ENCODE peak calls at places on chromosome 21, in four cellular contexts. S, O, A and Y are unnamed samples.

GRCh38 chr21:18970941-18971340 is 567.4 kb upstream of the TMPRSS15 start:
- DNase-seq in S (no peak), O (no peak), A (no peak), Y (no peak)

GRCh38 chr21:37437376-37438080 is 71.0 kb downstream of the DYRK1A start:
- DNase-seq in S (no peak), O (no peak), A (no peak), Y (no peak)

GRCh38 chr21:36125513-36126121 is 9.3 kb upstream of the CBR3 start:
- DNase-seq in S (peak), O (peak), A (no peak), Y (no peak)

GRCh38 chr21:32030146-32030652 is 157.4 kb downstream of the HUNK start:
- DNase-seq in S (no peak), O (no peak), A (no peak), Y (no peak)

GRCh38 chr21:14942801-14943490 is 121.9 kb downstream of the NRIP1 start:
- DNase-seq in S (peak), O (no peak), A (no peak), Y (no peak)

GRCh38 chr21:32184059-32184458 is 94.8 kb downstream of the MIS18A start:
- DNase-seq in S (no peak), O (no peak), A (no peak), Y (peak)

GRCh38 chr21:18677632-18678031 is 274.0 kb upstream of the TMPRSS15 start:
- DNase-seq in S (no peak), O (no peak), A (no peak), Y (no peak)

GRCh38 chr21:23008803-23009202 is 2010.6 kb downstream of the NCAM2 start:
- DNase-seq in S (no peak), O (no peak), A (no peak), Y (no peak)

GRCh38 chr21:14757533-14758327 is 211.6 kb upstream of the SAMSN1 start:
- DNase-seq in S (no peak), O (no peak), A (no peak), Y (no peak)

GRCh38 chr21:34498623-34499022 is 13.4 kb downstream of the KCNE1 start:
- DNase-seq in S (peak), O (no peak), A (no peak), Y (no peak)

GRCh38 chr21:43948740-43949498 is 63.2 kb upstream of the TRAPPC10 start:
- DNase-seq in S (no peak), O (no peak), A (no peak), Y (no peak)

GRCh38 chr21:17799414-17800164 is 19.6 kb downstream of the C21orf91 start:
- DNase-seq in S (no peak), O (no peak), A (no peak), Y (no peak)

GRCh38 chr21:33383056-33383888 is 19.9 kb upstream of the IFNGR2 start:
- DNase-seq in S (peak), O (peak), A (no peak), Y (no peak)

GRCh38 chr21:40160911-40161310 is 293.7 kb downstream of the PCP4 start:
- DNase-seq in S (no peak), O (no peak), A (no peak), Y (no peak)

GRCh38 chr21:31176080-31176551 is 137.8 kb upstream of the KRTAP19-8 start:
- DNase-seq in S (no peak), O (no peak), A (no peak), Y (no peak)

GRCh38 chr21:31406510-31406909 is 62.4 kb upstream of the TIAM1 start:
- DNase-seq in S (no peak), O (no peak), A (no peak), Y (no peak)

GRCh38 chr21:34580181-34580700 is 34.7 kb downstream of the RCAN1 start:
- DNase-seq in S (no peak), O (no peak), A (no peak), Y (peak)

GRCh38 chr21:21232320-21232719 is 234.1 kb downstream of the NCAM2 start:
- DNase-seq in S (peak), O (no peak), A (no peak), Y (no peak)

GRCh38 chr21:34809822-34810221 is 141.0 kb downstream of the CLIC6 start:
- DNase-seq in S (no peak), O (no peak), A (no peak), Y (peak)

GRCh38 chr21:17612565-17613241 is at the start of gene BTG3:
- DNase-seq in S (peak), O (peak), A (peak), Y (no peak)

GRCh38 chr21:43925096-43925481 is 60.1 kb downstream of the AGPAT3 start:
- DNase-seq in S (no peak), O (no peak), A (no peak), Y (no peak)

GRCh38 chr21:43881283-43881682 is 16.3 kb downstream of the AGPAT3 start:
- DNase-seq in S (no peak), O (no peak), A (no peak), Y (no peak)

GRCh38 chr21:35467536-35467935 is 418.4 kb upstream of the RUNX1 start:
- DNase-seq in S (peak), O (no peak), A (no peak), Y (no peak)

GRCh38 chr21:31447477-31447876 is 103.4 kb upstream of the TIAM1 start:
- DNase-seq in S (peak), O (no peak), A (no peak), Y (no peak)

GRCh38 chr21:34766862-34767261 is 98.1 kb downstream of the CLIC6 start:
- DNase-seq in S (no peak), O (no peak), A (no peak), Y (peak)

GRCh38 chr21:28669331-28669730 is 323.3 kb downstream of the LTN1 start:
- DNase-seq in S (no peak), O (no peak), A (no peak), Y (no peak)

GRCh38 chr21:38825901-38826300 is 20.2 kb downstream of the ETS2 start:
- DNase-seq in S (no peak), O (no peak), A (no peak), Y (no peak)

GRCh38 chr21:38822754-38823374 is 17.1 kb downstream of the ETS2 start:
- DNase-seq in S (no peak), O (no peak), A (no peak), Y (peak)

GRCh38 chr21:38823737-38824123 is 18.0 kb downstream of the ETS2 start:
- DNase-seq in S (no peak), O (no peak), A (no peak), Y (no peak)

GRCh38 chr21:38825269-38825668 is 19.5 kb downstream of the ETS2 start:
- DNase-seq in S (no peak), O (no peak), A (no peak), Y (no peak)

DNA sequence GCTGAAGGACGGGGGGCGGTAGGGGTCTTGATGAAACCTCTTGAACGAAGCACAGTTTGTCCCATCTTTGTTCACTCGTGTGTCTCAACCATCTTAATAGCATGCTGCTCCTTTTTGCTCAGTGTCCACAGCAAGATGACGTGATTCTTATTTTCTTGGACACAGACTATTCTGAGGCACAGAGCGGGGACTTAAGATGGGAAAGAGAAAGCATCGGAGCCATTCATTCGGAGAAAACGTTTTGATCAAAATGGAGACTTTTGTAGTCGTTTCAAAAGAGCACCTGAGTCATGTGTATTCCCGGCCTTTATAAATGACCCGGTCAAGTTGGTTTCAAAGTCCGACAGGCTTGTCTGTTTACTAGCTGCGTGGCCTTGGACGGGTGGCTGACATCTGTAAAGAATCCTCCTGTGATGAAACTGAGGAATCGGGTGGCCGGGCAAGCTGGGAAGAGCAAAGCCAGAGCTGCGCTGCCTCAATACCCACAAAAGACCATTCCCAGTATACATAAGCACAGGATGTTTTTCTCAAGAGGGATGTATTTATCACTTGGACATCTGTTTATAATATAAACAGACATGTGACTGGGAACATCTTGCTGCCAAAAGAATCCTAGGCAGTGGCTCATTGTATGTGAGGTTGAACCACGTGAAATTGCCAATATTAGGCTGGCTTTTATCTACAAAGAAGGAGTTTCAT is 18.5 kb downstream of the ETS2 start:
- DNase-seq in S (peak), O (no peak), A (no peak), Y (no peak)
- H3K27ac ChIP-seq in S (peak), O (peak), A (no peak), Y (peak)

GRCh38 chr21:26388731-26389231 is 184.3 kb downstream of the CYYR1 start:
- DNase-seq in S (peak), O (no peak), A (no peak), Y (no peak)

GRCh38 chr21:26385721-26386120 is 187.4 kb downstream of the CYYR1 start:
- DNase-seq in S (no peak), O (no peak), A (no peak), Y (no peak)

GRCh38 chr21:26394341-26394740 is 178.7 kb downstream of the CYYR1 start:
- DNase-seq in S (no peak), O (no peak), A (no peak), Y (no peak)

GRCh38 chr21:26389971-26390641 is 183.0 kb downstream of the CYYR1 start:
- DNase-seq in S (peak), O (no peak), A (no peak), Y (no peak)

GRCh38 chr21:26391166-26391565 is 181.9 kb downstream of the CYYR1 start:
- DNase-seq in S (no peak), O (no peak), A (no peak), Y (no peak)
- TF ChIP-seq POLR2A in S (no peak), O (no peak), A (no peak), Y (no peak)

DNA sequence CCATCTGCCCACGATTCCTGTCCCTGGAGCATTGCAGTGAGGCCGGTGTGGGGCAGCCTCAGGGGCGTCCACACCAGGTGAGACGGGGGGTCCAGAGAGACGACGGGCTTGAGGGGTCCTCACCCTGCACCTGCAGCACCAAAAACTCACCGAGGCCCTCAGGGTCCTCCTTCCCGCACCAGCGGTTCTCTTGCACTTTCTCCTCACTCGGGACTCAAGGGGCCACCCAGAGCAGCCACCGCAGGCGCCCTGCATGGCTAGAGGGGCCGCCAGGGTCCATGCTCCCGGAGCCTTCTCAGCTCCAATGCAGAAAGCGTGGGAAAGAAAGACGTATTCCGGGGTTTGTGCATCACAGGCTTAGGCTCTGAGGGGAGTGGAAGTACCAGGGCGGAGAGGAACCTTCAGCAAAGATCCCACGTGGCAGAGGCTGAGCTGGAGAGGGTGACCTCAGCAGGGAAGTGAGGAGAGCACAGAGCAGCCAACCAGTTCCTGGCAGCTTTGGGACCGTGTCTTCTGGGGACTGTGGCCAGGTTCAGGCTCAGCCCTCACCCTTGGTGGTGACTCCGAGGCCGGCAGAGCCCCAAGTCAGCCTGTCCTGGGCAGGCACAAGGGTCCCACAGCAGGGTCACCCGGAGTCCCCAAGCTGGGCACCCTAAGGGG is 19.5 kb upstream of the COL6A2 start:
- DNase-seq in S (no peak), O (peak), A (no peak), Y (peak)
- H3K27ac ChIP-seq in S (peak), O (peak), A (no peak), Y (peak)

GRCh38 chr21:41762753-41763152 is 4.1 kb downstream of the RIPK4 start:
- DNase-seq in S (no peak), O (no peak), A (no peak), Y (no peak)
- TF ChIP-seq POLR2A in S (no peak), O (no peak), A (no peak), Y (no peak)

DNA sequence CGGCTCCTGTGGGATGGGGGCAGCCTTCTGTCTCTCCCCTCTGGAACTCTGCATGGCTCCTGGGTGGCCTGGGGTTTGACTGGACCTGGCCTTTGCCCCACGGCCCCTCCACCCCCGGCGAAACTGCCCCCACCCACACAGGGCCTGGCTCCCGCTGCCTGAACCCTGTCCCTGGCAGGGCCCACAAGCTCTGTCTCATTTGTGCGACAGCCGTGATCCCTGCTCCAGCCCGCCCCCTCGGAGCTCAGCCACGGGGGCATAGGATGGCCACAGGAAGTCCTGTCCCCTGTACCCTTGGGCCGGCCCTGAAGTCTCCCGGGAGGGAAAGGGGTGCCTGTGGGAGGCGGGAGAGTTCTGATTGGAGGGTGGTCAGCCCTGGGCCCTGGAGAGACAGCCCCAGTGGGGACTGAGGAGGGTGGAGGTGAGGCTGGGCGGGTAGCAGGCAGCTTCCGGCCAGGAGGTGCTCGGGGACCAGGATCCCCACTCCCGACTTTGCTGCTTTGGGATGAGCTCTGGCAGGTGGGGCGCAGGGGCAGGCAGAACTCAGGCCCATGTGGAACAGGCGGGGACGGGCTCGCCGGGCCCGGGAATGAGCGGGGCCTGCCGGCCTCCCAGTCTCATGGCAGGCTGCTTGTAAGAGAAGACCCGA is 45.1 kb downstream of the SLX9 start:
- DNase-seq in S (no peak), O (no peak), A (no peak), Y (no peak)
- H3K27ac ChIP-seq in S (no peak), O (peak), A (no peak), Y (no peak)

GRCh38 chr21:46228345-46229051 is at the start of gene LSS:
- DNase-seq in S (peak), O (peak), A (peak), Y (peak)
- TF ChIP-seq POLR2A in S (peak), O (no peak), A (no peak), Y (peak)

GRCh38 chr21:45920824-45921600 is 60.6 kb upstream of the COL6A1 start:
- DNase-seq in S (peak), O (no peak), A (no peak), Y (no peak)
- H3K27ac ChIP-seq in S (peak), O (no peak), A (no peak), Y (no peak)

DNA sequence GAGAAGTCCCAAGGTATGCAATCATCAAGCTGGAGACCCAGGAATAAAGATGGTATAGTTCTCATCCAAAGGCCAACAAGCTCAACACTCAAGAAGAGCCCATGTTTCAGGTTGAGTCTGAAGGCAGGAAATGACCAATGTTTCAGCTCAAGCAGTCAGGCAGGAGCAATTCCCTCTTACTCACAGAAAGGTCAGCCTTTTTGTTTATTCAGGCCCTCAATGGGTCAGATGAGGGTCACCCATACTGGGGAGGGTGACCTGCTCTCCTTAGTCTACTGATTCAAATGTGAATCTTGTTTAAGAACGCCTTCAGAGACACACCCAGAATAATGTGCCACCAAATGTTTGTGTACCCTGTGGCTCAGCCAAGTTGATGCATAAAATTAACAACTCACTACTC is 262.4 kb downstream of the USP25 start:
- DNase-seq in S (peak), O (no peak), A (no peak), Y (no peak)
- TF ChIP-seq POLR2A in S (no peak), O (no peak), A (no peak), Y (no peak)